ENCODE peak calls at places on chromosomes 12 and 14, in five cellular contexts. Y, N, J, V and H are unnamed samples.

GRCh38 chr12:510071-510825 is 50.5 kb downstream of the B4GALNT3 start:
- DNase-seq in J (no peak), N (no peak), Y (no peak), V (no peak), H (no peak)

GRCh38 chr12:117367006-117367638 is 5.7 kb upstream of the NOS1 start:
- DNase-seq in J (peak; percentile 89), N (peak; percentile 65), V (peak; percentile 59), Y (peak; percentile 29), H (peak; percentile 76)

GRCh38 chr12:123232472-123232806 is 502 bp downstream of the MPHOSPH9 start:
- DNase-seq in J (no peak), V (no peak), N (no peak), Y (no peak), H (no peak)

GRCh38 chr14:75440733-75441474 is 13.1 kb downstream of the JDP2 start:
- DNase-seq in N (no peak), J (no peak), Y (peak; percentile 41), V (no peak), H (peak; percentile 73)

GRCh38 chr12:30640392-30640791 is 55.3 kb downstream of the IPO8 start:
- DNase-seq in Y (no peak), V (no peak), J (no peak), N (no peak), H (no peak)

GRCh38 chr14:105165761-105166485 is 2.7 kb downstream of the JAG2 start:
- DNase-seq in Y (no peak), V (no peak), N (no peak), J (no peak), H (no peak)

GRCh38 chr12:128783129-128783574 is 40.6 kb downstream of the SLC15A4 start:
- DNase-seq in N (no peak), Y (peak; percentile 14), J (no peak), V (no peak), H (no peak)

GRCh38 chr12:12384601-12385321 is 27.9 kb downstream of the BORCS5 start:
- DNase-seq in V (no peak), J (no peak), N (no peak), Y (no peak), H (peak; percentile 59)

GRCh38 chr14:87934185-87934584 is 58.8 kb downstream of the GALC start:
- DNase-seq in N (no peak), Y (no peak), V (no peak), J (no peak), H (no peak)

GRCh38 chr12:52004042-52004648 is 2.6 kb upstream of the TAMALIN start:
- DNase-seq in Y (peak; percentile 20), J (peak; percentile 66), N (no peak), V (no peak), H (no peak)

GRCh38 chr12:31702047-31702446 is 26.8 kb downstream of the AMN1 start:
- DNase-seq in J (no peak), N (no peak), Y (peak; percentile 16), V (no peak), H (no peak)

GRCh38 chr12:124621296-124621660 is 53.9 kb upstream of the NCOR2 start:
- DNase-seq in J (no peak), Y (peak; percentile 90), N (no peak), V (no peak), H (no peak)

GRCh38 chr14:73058923-73059311 is 583 bp downstream of the RBM25 start:
- DNase-seq in V (no peak), J (peak; percentile 19), Y (peak; percentile 18), N (peak; percentile 45), H (no peak)

GRCh38 chr14:22510527-22511110 is 78.4 kb downstream of the DAD1 start:
- DNase-seq in J (no peak), V (no peak), N (no peak), Y (peak; percentile 86), H (no peak)

GRCh38 chr12:81400024-81400423 is 322.1 kb downstream of the ACSS3 start:
- DNase-seq in V (no peak), N (no peak), J (no peak), Y (no peak), H (no peak)

GRCh38 chr12:106903241-106903950 is 52.3 kb upstream of the TMEM263 start:
- DNase-seq in V (peak; percentile 14), Y (peak; percentile 25), N (no peak), J (peak; percentile 82), H (peak; percentile 66)

GRCh38 chr12:29709641-29710040 is 74.1 kb downstream of the TMTC1 start:
- DNase-seq in Y (no peak), N (no peak), J (no peak), V (no peak), H (no peak)